ENCODE peak calls at places on chromosomes 4 and X, in seven cellular contexts. E, J, R, Y, X, B and G are unnamed samples.

GRCh38 chrX:67939270-67939669 is 395.4 kb downstream of the AR start:
- DNase-seq in E (no peak), J (no peak), R (no peak), Y (no peak), X (no peak), B (no peak), G (no peak)

GRCh38 chr4:2806392-2807355 is 13.8 kb downstream of the SH3BP2 start:
- DNase-seq in E (no peak), J (peak), R (no peak), Y (peak), X (no peak), B (no peak), G (peak)

GRCh38 chrX:65696613-65697012 is 29.2 kb downstream of the MSN start:
- DNase-seq in E (no peak), J (no peak), R (no peak), Y (no peak), X (no peak), B (no peak), G (no peak)

GRCh38 chr4:40194602-40195161 is 2.1 kb upstream of the RHOH start:
- DNase-seq in E (no peak), J (no peak), R (no peak), Y (no peak), X (no peak), B (peak), G (no peak)

GRCh38 chr4:98746530-98746929 is 88.1 kb upstream of the TSPAN5 start:
- DNase-seq in E (no peak), J (no peak), R (no peak), Y (no peak), X (no peak), B (no peak), G (no peak)

GRCh38 chrX:14235004-14235403 is 205.3 kb upstream of the GEMIN8 start:
- DNase-seq in E (no peak), J (no peak), R (no peak), Y (no peak), X (no peak), B (no peak), G (no peak)

GRCh38 chr4:170128219-170128804 is 38.6 kb upstream of the AADAT start:
- DNase-seq in E (no peak), J (no peak), R (no peak), Y (no peak), X (no peak), B (no peak), G (no peak)

GRCh38 chr4:188934320-188934975 is 795.2 kb downstream of the TRIML1 start:
- DNase-seq in E (no peak), J (no peak), R (no peak), Y (no peak), X (no peak), B (no peak), G (no peak)

GRCh38 chr4:156594619-156595018 is 377.0 kb downstream of the PDGFC start:
- DNase-seq in E (no peak), J (peak), R (no peak), Y (no peak), X (no peak), B (peak), G (peak)

GRCh38 chrX:130413415-130413814 is 11.6 kb downstream of the RBMX2 start:
- DNase-seq in E (no peak), J (no peak), R (no peak), Y (no peak), X (no peak), B (no peak), G (peak)

GRCh38 chr4:1219553-1219950 is 29.4 kb downstream of the CTBP1 start:
- DNase-seq in E (no peak), J (no peak), R (no peak), Y (no peak), X (no peak), B (no peak), G (no peak)

GRCh38 chr4:183201331-183201730 is 102.3 kb downstream of the WWC2 start:
- DNase-seq in E (no peak), J (no peak), R (no peak), Y (no peak), X (no peak), B (no peak), G (no peak)

GRCh38 chr4:37826282-37827029 is at the start of gene PGM2:
- DNase-seq in E (peak), J (peak), R (peak), Y (peak), X (peak), B (peak), G (peak)

GRCh38 chrX:3697220-3697684 is 16.2 kb downstream of the PRKX start:
- DNase-seq in E (no peak), J (no peak), R (no peak), Y (no peak), X (no peak), B (no peak), G (no peak)

GRCh38 chr4:39169426-39169825 is 12.9 kb upstream of the WDR19 start:
- DNase-seq in E (no peak), J (no peak), R (no peak), Y (no peak), X (no peak), B (no peak), G (no peak)

GRCh38 chr4:55865228-55865806 is 11.9 kb downstream of the EXOC1 start:
- DNase-seq in E (no peak), J (no peak), R (no peak), Y (no peak), X (no peak), B (no peak), G (no peak)

GRCh38 chr4:152197211-152197610 is 338.7 kb downstream of the FBXW7 start:
- DNase-seq in E (no peak), J (no peak), R (no peak), Y (no peak), X (no peak), B (no peak), G (no peak)

GRCh38 chr4:67651536-67651935 is 49.4 kb downstream of the UBA6 start:
- DNase-seq in E (no peak), J (no peak), R (no peak), Y (no peak), X (no peak), B (no peak), G (no peak)

GRCh38 chrX:86148024-86148511 is at the start of gene DACH2:
- DNase-seq in E (peak), J (peak), R (no peak), Y (peak), X (peak), B (peak), G (peak)

GRCh38 chrX:53116101-53116500 is 22.2 kb downstream of the KANTR start:
- DNase-seq in E (no peak), J (no peak), R (no peak), Y (no peak), X (no peak), B (no peak), G (no peak)

GRCh38 chr4:164440196-164440595 is 313.7 kb upstream of the SMIM31 start:
- DNase-seq in E (no peak), J (no peak), R (no peak), Y (no peak), X (no peak), B (no peak), G (no peak)

GRCh38 chrX:47229427-47229826 is 3.4 kb upstream of the USP11 start:
- DNase-seq in E (no peak), J (no peak), R (no peak), Y (no peak), X (no peak), B (no peak), G (no peak)

GRCh38 chrX:18664947-18665346 is 7.0 kb downstream of the RS1 start:
- DNase-seq in E (no peak), J (no peak), R (no peak), Y (no peak), X (no peak), B (no peak), G (no peak)

GRCh38 chr4:59608466-59608865 is 1591.7 kb upstream of the ADGRL3 start:
- DNase-seq in E (no peak), J (no peak), R (no peak), Y (no peak), X (no peak), B (no peak), G (no peak)

DNA sequence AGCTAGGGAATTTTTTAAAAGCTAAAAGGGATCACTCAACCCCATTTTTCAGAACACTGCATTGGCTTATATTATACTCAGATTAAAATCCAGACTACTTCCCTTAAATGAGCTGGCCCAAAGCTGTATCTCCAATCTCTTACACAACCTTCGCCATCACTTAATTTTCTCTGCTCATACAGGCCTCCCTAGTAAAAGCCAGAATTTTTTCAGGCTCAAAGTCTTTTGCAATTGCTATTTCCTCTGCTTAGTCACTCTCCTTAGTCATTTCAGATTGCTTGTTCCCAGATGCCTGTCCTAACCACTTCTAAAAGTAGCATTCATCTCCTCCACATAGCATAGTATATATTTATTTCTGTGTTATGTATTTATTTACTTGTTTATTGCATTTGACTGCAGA is 1587.9 kb upstream of the ADGRL3 start:
- DNase-seq in E (no peak), J (no peak), R (no peak), Y (no peak), X (no peak), B (peak), G (no peak)
- TF ChIP-seq CTCF in E (no peak), J (no peak), R (no peak), Y (no peak), X (no peak), B (no peak), G (no peak)

GRCh38 chr4:23686169-23686903 is 203.5 kb downstream of the PPARGC1A start:
- DNase-seq in E (no peak), J (no peak), R (no peak), Y (no peak), X (no peak), B (no peak), G (no peak)

GRCh38 chr4:23685481-23685880 is 204.4 kb downstream of the PPARGC1A start:
- DNase-seq in E (no peak), J (no peak), R (no peak), Y (no peak), X (no peak), B (no peak), G (no peak)

DNA sequence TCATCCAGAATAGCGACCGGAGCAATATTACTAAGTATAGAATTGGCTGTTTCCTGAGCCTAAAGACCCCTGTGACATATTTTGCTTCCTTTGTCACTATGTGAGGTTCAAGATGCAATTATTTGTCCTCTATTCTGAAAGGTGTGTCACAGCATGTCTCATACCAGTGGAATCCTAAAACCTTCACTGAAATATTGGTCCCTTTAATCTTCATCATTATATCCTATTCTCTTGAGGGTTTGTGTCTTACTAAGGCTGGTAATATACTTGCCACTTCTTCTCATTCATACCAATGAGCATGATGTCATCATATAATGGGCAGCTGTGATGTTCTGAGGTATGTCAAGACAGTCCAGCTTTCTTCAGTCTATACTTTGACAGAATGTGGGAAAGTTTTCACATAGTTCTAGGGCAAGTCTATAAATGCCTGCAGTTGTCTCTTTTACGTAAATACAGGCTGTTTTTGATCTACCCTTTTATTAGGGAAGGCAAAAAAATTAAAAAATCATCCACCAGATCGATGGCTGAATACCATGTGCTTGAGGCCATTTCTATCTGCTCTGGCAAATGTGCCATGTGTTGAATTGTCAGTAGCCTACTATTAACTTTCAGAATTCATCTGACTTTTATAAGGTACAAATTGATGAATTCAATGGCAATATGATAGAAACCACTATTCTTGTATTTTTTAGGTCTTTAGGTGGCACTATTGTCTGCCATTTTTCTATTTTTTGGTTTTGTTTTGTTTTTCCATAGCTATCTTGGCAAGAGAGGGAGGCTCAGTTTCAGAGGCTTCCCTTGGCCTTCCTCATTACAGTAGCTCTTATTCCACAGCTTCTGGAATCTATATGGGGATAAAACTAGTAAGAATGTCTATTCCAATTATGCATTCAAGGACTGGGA is 209.0 kb downstream of the PPARGC1A start:
- DNase-seq in E (no peak), J (no peak), R (no peak), Y (no peak), X (no peak), B (no peak), G (no peak)
- TF ChIP-seq CTCF in E (no peak), J (no peak), R (no peak), Y (peak), X (no peak), B (peak), G (no peak)

DNA sequence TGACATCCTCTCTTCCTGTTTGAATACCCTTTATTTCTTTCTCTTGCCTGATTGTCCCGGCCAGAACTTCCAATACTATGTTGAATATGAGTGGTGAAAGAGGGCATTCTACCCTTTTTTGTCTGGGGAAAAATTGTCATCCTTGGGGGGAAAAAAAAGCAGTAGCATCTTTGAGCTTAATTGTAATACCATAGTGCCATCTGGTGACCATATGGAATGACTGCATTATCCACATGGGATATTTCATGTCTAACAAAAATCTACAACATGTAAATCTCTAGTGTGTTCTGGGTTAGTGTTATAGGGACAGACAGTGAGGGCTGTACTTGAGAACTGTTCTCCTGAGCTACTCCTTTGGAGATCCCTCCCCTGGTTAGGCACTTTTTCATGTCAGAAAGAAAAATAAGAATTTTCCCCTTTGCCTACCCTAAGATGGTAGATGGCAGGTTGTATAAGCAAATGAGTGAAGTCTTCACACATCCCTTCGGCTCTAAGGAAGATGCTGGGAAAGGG is 26.0 kb downstream of the CAPN6 start:
- DNase-seq in E (peak), J (no peak), R (no peak), Y (no peak), X (no peak), B (peak), G (no peak)
- TF ChIP-seq CTCF in E (peak), J (peak), R (no peak), Y (peak), X (no peak), B (peak), G (peak)

GRCh38 chr4:93152461-93152860 is 676.1 kb upstream of the ATOH1 start:
- DNase-seq in E (no peak), J (no peak), R (no peak), Y (no peak), X (no peak), B (no peak), G (no peak)

GRCh38 chr4:93157984-93158383 is 670.6 kb upstream of the ATOH1 start:
- DNase-seq in E (no peak), J (no peak), R (no peak), Y (no peak), X (no peak), B (no peak), G (no peak)
- TF ChIP-seq CTCF in E (peak), J (no peak), R (no peak), Y (no peak), X (no peak), B (peak), G (no peak)

DNA sequence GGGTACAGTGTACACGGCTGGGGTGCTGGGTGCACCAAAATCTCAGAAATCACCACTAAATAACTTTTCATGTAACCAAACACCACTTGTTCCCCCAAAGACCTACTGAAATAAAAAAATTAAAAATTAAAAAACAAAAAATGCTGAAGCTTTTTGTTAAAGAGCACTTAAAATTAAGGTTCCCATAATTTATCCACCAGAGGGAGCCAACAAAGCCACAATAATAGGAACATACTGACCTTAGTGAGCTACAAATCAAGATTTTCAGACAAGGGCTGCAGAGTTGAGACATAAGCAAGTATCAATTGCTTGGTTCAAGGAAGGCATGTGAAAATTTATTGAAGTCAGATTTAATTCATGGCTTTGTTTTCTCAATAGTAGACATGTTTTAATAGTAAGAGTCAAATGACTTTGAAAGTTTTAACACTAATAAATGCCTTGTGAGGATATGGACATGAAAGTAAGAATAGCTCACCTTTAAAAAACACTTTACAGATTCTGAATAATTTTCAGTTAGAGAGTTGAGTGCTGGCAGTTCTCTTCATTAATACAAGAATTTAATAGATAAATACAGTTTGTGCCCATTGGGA is 43.0 kb upstream of the SCOC start:
- DNase-seq in E (no peak), J (no peak), R (no peak), Y (no peak), X (no peak), B (peak), G (no peak)
- TF ChIP-seq CTCF in E (peak), J (peak), R (no peak), Y (peak), X (peak), B (peak), G (peak)

GRCh38 chr4:144355809-144356757 is 215.6 kb upstream of the GYPA start:
- DNase-seq in E (peak), J (peak), R (no peak), Y (no peak), X (peak), B (peak), G (no peak)
- TF ChIP-seq CTCF in E (peak), J (no peak), R (no peak), Y (no peak), X (no peak), B (peak), G (no peak)

GRCh38 chr4:17934286-17934685 is 87.3 kb downstream of the LCORL start:
- DNase-seq in E (no peak), J (no peak), R (no peak), Y (no peak), X (no peak), B (no peak), G (no peak)
- TF ChIP-seq CTCF in E (no peak), J (no peak), R (no peak), Y (no peak), X (no peak), B (peak), G (no peak)

DNA sequence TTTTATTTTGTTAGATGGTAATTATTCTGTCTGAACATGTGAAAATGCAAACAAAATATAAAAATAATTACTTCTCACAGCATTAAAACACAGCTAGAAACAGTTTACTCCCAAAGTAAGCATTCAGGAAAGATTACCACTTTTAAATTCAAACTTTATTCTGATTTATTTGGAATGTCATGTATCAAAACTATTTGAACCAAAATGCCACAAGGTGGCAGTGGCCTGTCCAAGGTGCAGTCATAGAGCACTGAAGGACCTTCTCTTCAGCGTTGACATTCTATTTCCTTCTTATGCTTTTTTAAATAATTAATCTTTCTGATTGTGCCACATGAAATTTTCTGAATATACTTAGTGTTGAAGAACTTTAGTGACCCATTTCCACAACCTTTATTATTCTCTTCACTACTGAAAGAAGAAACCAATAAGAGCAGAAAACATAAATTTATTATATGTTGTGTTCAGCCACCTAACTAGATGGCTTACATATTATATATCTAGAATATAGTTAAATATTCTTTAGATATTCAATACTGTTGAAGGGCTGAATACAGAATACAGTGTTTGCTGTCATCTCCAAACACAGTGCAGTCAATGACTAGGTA is 283.6 kb downstream of the CFAP299 start:
- DNase-seq in E (no peak), J (no peak), R (no peak), Y (no peak), X (no peak), B (no peak), G (no peak)
- TF ChIP-seq CTCF in E (peak), J (no peak), R (no peak), Y (no peak), X (peak), B (peak), G (no peak)

DNA sequence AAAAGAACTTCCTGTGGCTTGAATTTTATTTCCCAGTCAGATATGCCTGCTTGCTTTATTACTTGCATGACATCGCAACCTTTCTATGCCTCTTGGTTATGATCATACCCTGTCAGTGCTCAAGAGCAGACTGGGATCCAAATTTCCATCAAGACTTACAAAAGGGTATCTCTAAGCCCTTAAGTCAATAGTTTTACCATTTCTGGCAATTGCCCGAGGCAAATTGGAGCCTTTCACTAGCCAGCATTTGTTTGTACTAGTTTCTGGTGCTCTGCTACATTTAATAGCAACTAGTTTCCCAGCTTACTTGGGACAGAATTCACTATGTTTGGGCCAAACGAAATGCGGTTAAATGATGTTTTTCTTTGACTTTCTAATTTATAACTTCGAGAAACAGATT is 73.2 kb upstream of the ITM2A start:
- DNase-seq in E (no peak), J (no peak), R (no peak), Y (no peak), X (no peak), B (no peak), G (no peak)
- TF ChIP-seq CTCF in E (no peak), J (no peak), R (no peak), Y (no peak), X (no peak), B (no peak), G (no peak)